ENCODE peak calls at places on chromosomes 5 and 9, in seven cellular contexts. One of them, this sample, is unnamed.

GRCh38 chr5:127865273-127865672 is 162.1 kb downstream of the CCDC192 start:
- DNase-seq in dorsolateral prefrontal cortex: no peak
- DNase-seq in stromal cell of bone marrow: no peak
- DNase-seq in uterus: no peak
- DNase-seq in NCI-H2081: no peak
- DNase-seq in AML-193: no peak
- DNase-seq in CD8-positive, alpha-beta T cell: no peak
- DNase-seq in this sample: no peak

GRCh38 chr9:14560194-14560593 is 133.0 kb downstream of the ZDHHC21 start:
- DNase-seq in dorsolateral prefrontal cortex: no peak
- DNase-seq in stromal cell of bone marrow: no peak
- DNase-seq in uterus: no peak
- DNase-seq in NCI-H2081: no peak
- DNase-seq in AML-193: no peak
- DNase-seq in CD8-positive, alpha-beta T cell: no peak
- DNase-seq in this sample: no peak

GRCh38 chr9:137535120-137535428 is 15.1 kb downstream of the PNPLA7 start:
- DNase-seq in dorsolateral prefrontal cortex: no peak
- DNase-seq in stromal cell of bone marrow: no peak
- DNase-seq in uterus: no peak
- DNase-seq in NCI-H2081: no peak
- DNase-seq in AML-193: no peak
- DNase-seq in CD8-positive, alpha-beta T cell: no peak
- DNase-seq in this sample: no peak

GRCh38 chr9:33138768-33139167 is 28.4 kb downstream of the B4GALT1 start:
- DNase-seq in dorsolateral prefrontal cortex: no peak
- DNase-seq in stromal cell of bone marrow: no peak
- DNase-seq in uterus: no peak
- DNase-seq in NCI-H2081: no peak
- DNase-seq in AML-193: no peak
- DNase-seq in CD8-positive, alpha-beta T cell: no peak
- DNase-seq in this sample: no peak

GRCh38 chr5:157068785-157069184 is 9.9 kb upstream of the HAVCR1 start:
- DNase-seq in dorsolateral prefrontal cortex: no peak
- DNase-seq in stromal cell of bone marrow: no peak
- DNase-seq in uterus: no peak
- DNase-seq in NCI-H2081: no peak
- DNase-seq in AML-193: no peak
- DNase-seq in CD8-positive, alpha-beta T cell: no peak
- DNase-seq in this sample: no peak

GRCh38 chr9:4665357-4665756 is 923 bp downstream of the SPATA6L start:
- DNase-seq in dorsolateral prefrontal cortex: no peak
- DNase-seq in stromal cell of bone marrow: no peak
- DNase-seq in uterus: no peak
- DNase-seq in NCI-H2081: peak; percentile 77
- DNase-seq in AML-193: no peak
- DNase-seq in CD8-positive, alpha-beta T cell: no peak
- DNase-seq in this sample: no peak

GRCh38 chr5:88881566-88881965 is 1.4 kb downstream of the MEF2C start:
- DNase-seq in dorsolateral prefrontal cortex: no peak
- DNase-seq in stromal cell of bone marrow: no peak
- DNase-seq in uterus: no peak
- DNase-seq in NCI-H2081: peak; percentile 8
- DNase-seq in AML-193: no peak
- DNase-seq in CD8-positive, alpha-beta T cell: no peak
- DNase-seq in this sample: no peak

GRCh38 chr5:65142511-65143011 is 339.2 kb downstream of the ADAMTS6 start:
- DNase-seq in dorsolateral prefrontal cortex: no peak
- DNase-seq in stromal cell of bone marrow: peak; percentile 54
- DNase-seq in uterus: no peak
- DNase-seq in NCI-H2081: no peak
- DNase-seq in AML-193: no peak
- DNase-seq in CD8-positive, alpha-beta T cell: no peak
- DNase-seq in this sample: peak; percentile 35

GRCh38 chr5:133607451-133607850 is 4.9 kb downstream of the FSTL4 start:
- DNase-seq in dorsolateral prefrontal cortex: no peak
- DNase-seq in stromal cell of bone marrow: no peak
- DNase-seq in uterus: no peak
- DNase-seq in NCI-H2081: no peak
- DNase-seq in AML-193: no peak
- DNase-seq in CD8-positive, alpha-beta T cell: no peak
- DNase-seq in this sample: no peak

GRCh38 chr5:103259705-103260355 is 1.3 kb downstream of the MACIR start:
- DNase-seq in dorsolateral prefrontal cortex: peak; percentile 48
- DNase-seq in stromal cell of bone marrow: peak; percentile 17
- DNase-seq in uterus: peak; percentile 27
- DNase-seq in NCI-H2081: peak; percentile 47
- DNase-seq in AML-193: no peak
- DNase-seq in CD8-positive, alpha-beta T cell: no peak
- DNase-seq in this sample: no peak

GRCh38 chr9:33297455-33297854 is 7.1 kb downstream of the NFX1 start:
- DNase-seq in dorsolateral prefrontal cortex: no peak
- DNase-seq in stromal cell of bone marrow: no peak
- DNase-seq in uterus: no peak
- DNase-seq in NCI-H2081: no peak
- DNase-seq in AML-193: peak; percentile 84
- DNase-seq in CD8-positive, alpha-beta T cell: no peak
- DNase-seq in this sample: no peak

GRCh38 chr5:57298985-57299491 is 125.2 kb downstream of the GPBP1 start:
- DNase-seq in dorsolateral prefrontal cortex: no peak
- DNase-seq in stromal cell of bone marrow: peak; percentile 58
- DNase-seq in uterus: peak; percentile 26
- DNase-seq in NCI-H2081: peak; percentile 51
- DNase-seq in AML-193: peak; percentile 61
- DNase-seq in CD8-positive, alpha-beta T cell: peak; percentile 58
- DNase-seq in this sample: peak; percentile 74

GRCh38 chr5:58294598-58295298 is 165.1 kb downstream of the PLK2 start:
- DNase-seq in dorsolateral prefrontal cortex: no peak
- DNase-seq in stromal cell of bone marrow: peak; percentile 15
- DNase-seq in uterus: no peak
- DNase-seq in NCI-H2081: no peak
- DNase-seq in AML-193: no peak
- DNase-seq in CD8-positive, alpha-beta T cell: no peak
- DNase-seq in this sample: no peak

GRCh38 chr9:35920004-35920658 is 10.8 kb downstream of the SPAAR start:
- DNase-seq in dorsolateral prefrontal cortex: no peak
- DNase-seq in stromal cell of bone marrow: no peak
- DNase-seq in uterus: no peak
- DNase-seq in NCI-H2081: no peak
- DNase-seq in AML-193: no peak
- DNase-seq in CD8-positive, alpha-beta T cell: no peak
- DNase-seq in this sample: no peak

GRCh38 chr5:90685425-90686022 is 126.9 kb downstream of the ADGRV1 start:
- DNase-seq in dorsolateral prefrontal cortex: no peak
- DNase-seq in stromal cell of bone marrow: no peak
- DNase-seq in uterus: no peak
- DNase-seq in NCI-H2081: no peak
- DNase-seq in AML-193: no peak
- DNase-seq in CD8-positive, alpha-beta T cell: no peak
- DNase-seq in this sample: no peak

GRCh38 chr9:15139467-15139866 is 167.5 kb downstream of the TTC39B start:
- DNase-seq in dorsolateral prefrontal cortex: no peak
- DNase-seq in stromal cell of bone marrow: no peak
- DNase-seq in uterus: no peak
- DNase-seq in NCI-H2081: no peak
- DNase-seq in AML-193: no peak
- DNase-seq in CD8-positive, alpha-beta T cell: no peak
- DNase-seq in this sample: no peak

GRCh38 chr5:96094904-96095303 is 133.3 kb upstream of the ELL2 start:
- DNase-seq in dorsolateral prefrontal cortex: no peak
- DNase-seq in stromal cell of bone marrow: no peak
- DNase-seq in uterus: peak; percentile 19
- DNase-seq in NCI-H2081: no peak
- DNase-seq in AML-193: no peak
- DNase-seq in CD8-positive, alpha-beta T cell: no peak
- DNase-seq in this sample: no peak

GRCh38 chr9:101028346-101029299 is at the start of gene PLPPR1:
- DNase-seq in dorsolateral prefrontal cortex: peak; percentile 88
- DNase-seq in stromal cell of bone marrow: no peak
- DNase-seq in uterus: no peak
- DNase-seq in NCI-H2081: peak; percentile 85
- DNase-seq in AML-193: no peak
- DNase-seq in CD8-positive, alpha-beta T cell: no peak
- DNase-seq in this sample: peak; percentile 82

GRCh38 chr9:111914749-111915424 is 18.3 kb downstream of the UGCG start:
- DNase-seq in dorsolateral prefrontal cortex: no peak
- DNase-seq in stromal cell of bone marrow: no peak
- DNase-seq in uterus: no peak
- DNase-seq in NCI-H2081: peak; percentile 47
- DNase-seq in AML-193: no peak
- DNase-seq in CD8-positive, alpha-beta T cell: no peak
- DNase-seq in this sample: peak; percentile 71

GRCh38 chr5:149452007-149452664 is 73.0 kb upstream of the IL17B start:
- DNase-seq in dorsolateral prefrontal cortex: no peak
- DNase-seq in stromal cell of bone marrow: no peak
- DNase-seq in uterus: peak; percentile 70
- DNase-seq in NCI-H2081: no peak
- DNase-seq in AML-193: no peak
- DNase-seq in CD8-positive, alpha-beta T cell: no peak
- DNase-seq in this sample: no peak

GRCh38 chr9:33737811-33738606 is 57.4 kb upstream of the PRSS3 start:
- DNase-seq in dorsolateral prefrontal cortex: no peak
- DNase-seq in stromal cell of bone marrow: peak; percentile 36
- DNase-seq in uterus: no peak
- DNase-seq in NCI-H2081: peak; percentile 68
- DNase-seq in AML-193: peak; percentile 43
- DNase-seq in CD8-positive, alpha-beta T cell: no peak
- DNase-seq in this sample: peak; percentile 34